ENCODE peak calls at places on chromosomes 12 and 14, in nine cellular contexts. One of them, this sample, is unnamed.

GRCh38 chr14:70188608-70189540 is at the start of gene SLC8A3:
- DNase-seq in GM04503: no peak
- DNase-seq in SK-MEL-5: no peak
- DNase-seq in activated T-cell treated with anti-CD3 and anti-CD28 coated beads, Interleukin-2, amount 50 U/mL, for 72 hours: peak
- DNase-seq in WTC11: peak
- DNase-seq in posterior vena cava: peak
- DNase-seq in RWPE1: peak
- DNase-seq in activated naive CD4-positive, alpha-beta T cell: no peak
- DNase-seq in T47D: peak
- DNase-seq in this sample: peak

GRCh38 chr12:18580286-18580685 is 157.5 kb downstream of the PLCZ1 start:
- DNase-seq in activated T-cell treated with anti-CD3 and anti-CD28 coated beads, Interleukin-2, amount 50 U/mL, for 72 hours: no peak
- DNase-seq in posterior vena cava: no peak
- DNase-seq in RWPE1: no peak
- DNase-seq in activated naive CD4-positive, alpha-beta T cell: no peak
- DNase-seq in SK-MEL-5: no peak
- DNase-seq in GM04503: no peak
- DNase-seq in T47D: no peak
- DNase-seq in WTC11: no peak
- DNase-seq in this sample: no peak

GRCh38 chr14:101358320-101358569 is 203.1 kb upstream of the DIO3 start:
- DNase-seq in RWPE1: no peak
- DNase-seq in SK-MEL-5: no peak
- DNase-seq in activated naive CD4-positive, alpha-beta T cell: no peak
- DNase-seq in activated T-cell treated with anti-CD3 and anti-CD28 coated beads, Interleukin-2, amount 50 U/mL, for 72 hours: no peak
- DNase-seq in GM04503: no peak
- DNase-seq in WTC11: no peak
- DNase-seq in T47D: no peak
- DNase-seq in posterior vena cava: no peak
- DNase-seq in this sample: no peak

GRCh38 chr14:41604793-41605534 is 1.7 kb upstream of the LRFN5 start:
- DNase-seq in RWPE1: no peak
- DNase-seq in activated T-cell treated with anti-CD3 and anti-CD28 coated beads, Interleukin-2, amount 50 U/mL, for 72 hours: no peak
- DNase-seq in activated naive CD4-positive, alpha-beta T cell: no peak
- DNase-seq in posterior vena cava: no peak
- DNase-seq in SK-MEL-5: peak
- DNase-seq in WTC11: peak
- DNase-seq in GM04503: no peak
- DNase-seq in T47D: peak
- DNase-seq in this sample: no peak

GRCh38 chr14:102986810-102987579 is 64.5 kb downstream of the AMN start:
- DNase-seq in posterior vena cava: peak
- DNase-seq in RWPE1: peak
- DNase-seq in activated T-cell treated with anti-CD3 and anti-CD28 coated beads, Interleukin-2, amount 50 U/mL, for 72 hours: no peak
- DNase-seq in activated naive CD4-positive, alpha-beta T cell: no peak
- DNase-seq in SK-MEL-5: no peak
- DNase-seq in T47D: peak
- DNase-seq in WTC11: no peak
- DNase-seq in GM04503: no peak
- DNase-seq in this sample: peak

GRCh38 chr12:67474934-67475620 is 173.5 kb upstream of the DYRK2 start:
- DNase-seq in GM04503: no peak
- DNase-seq in posterior vena cava: no peak
- DNase-seq in RWPE1: no peak
- DNase-seq in WTC11: no peak
- DNase-seq in T47D: no peak
- DNase-seq in activated T-cell treated with anti-CD3 and anti-CD28 coated beads, Interleukin-2, amount 50 U/mL, for 72 hours: no peak
- DNase-seq in activated naive CD4-positive, alpha-beta T cell: no peak
- DNase-seq in SK-MEL-5: no peak
- DNase-seq in this sample: peak

GRCh38 chr14:89294060-89294459 is 123.0 kb downstream of the FOXN3 start:
- DNase-seq in GM04503: no peak
- DNase-seq in posterior vena cava: no peak
- DNase-seq in activated T-cell treated with anti-CD3 and anti-CD28 coated beads, Interleukin-2, amount 50 U/mL, for 72 hours: no peak
- DNase-seq in WTC11: no peak
- DNase-seq in activated naive CD4-positive, alpha-beta T cell: no peak
- DNase-seq in SK-MEL-5: no peak
- DNase-seq in T47D: no peak
- DNase-seq in RWPE1: no peak
- DNase-seq in this sample: no peak

GRCh38 chr12:64633186-64633939 is 23.1 kb downstream of the RASSF3 start:
- DNase-seq in RWPE1: no peak
- DNase-seq in GM04503: no peak
- DNase-seq in posterior vena cava: no peak
- DNase-seq in activated naive CD4-positive, alpha-beta T cell: no peak
- DNase-seq in activated T-cell treated with anti-CD3 and anti-CD28 coated beads, Interleukin-2, amount 50 U/mL, for 72 hours: no peak
- DNase-seq in T47D: no peak
- DNase-seq in WTC11: no peak
- DNase-seq in SK-MEL-5: no peak
- DNase-seq in this sample: no peak

GRCh38 chr14:22875003-22875747 is 3.6 kb downstream of the LRP10 start:
- DNase-seq in WTC11: no peak
- DNase-seq in SK-MEL-5: no peak
- DNase-seq in GM04503: no peak
- DNase-seq in T47D: no peak
- DNase-seq in activated T-cell treated with anti-CD3 and anti-CD28 coated beads, Interleukin-2, amount 50 U/mL, for 72 hours: no peak
- DNase-seq in posterior vena cava: no peak
- DNase-seq in RWPE1: no peak
- DNase-seq in activated naive CD4-positive, alpha-beta T cell: no peak
- DNase-seq in this sample: no peak

GRCh38 chr12:62435337-62436163 is 31.1 kb upstream of the MON2 start:
- DNase-seq in posterior vena cava: peak
- DNase-seq in SK-MEL-5: peak
- DNase-seq in activated naive CD4-positive, alpha-beta T cell: peak
- DNase-seq in activated T-cell treated with anti-CD3 and anti-CD28 coated beads, Interleukin-2, amount 50 U/mL, for 72 hours: peak
- DNase-seq in WTC11: peak
- DNase-seq in RWPE1: peak
- DNase-seq in GM04503: peak
- DNase-seq in T47D: peak
- DNase-seq in this sample: peak

GRCh38 chr12:15738438-15739015 is 50.7 kb downstream of the EPS8 start:
- DNase-seq in activated T-cell treated with anti-CD3 and anti-CD28 coated beads, Interleukin-2, amount 50 U/mL, for 72 hours: no peak
- DNase-seq in WTC11: no peak
- DNase-seq in posterior vena cava: no peak
- DNase-seq in GM04503: no peak
- DNase-seq in T47D: no peak
- DNase-seq in RWPE1: no peak
- DNase-seq in SK-MEL-5: no peak
- DNase-seq in activated naive CD4-positive, alpha-beta T cell: no peak
- DNase-seq in this sample: no peak

GRCh38 chr14:99747582-99748330 is 45.5 kb upstream of the EML1 start:
- DNase-seq in posterior vena cava: no peak
- DNase-seq in GM04503: no peak
- DNase-seq in RWPE1: no peak
- DNase-seq in SK-MEL-5: no peak
- DNase-seq in T47D: no peak
- DNase-seq in activated T-cell treated with anti-CD3 and anti-CD28 coated beads, Interleukin-2, amount 50 U/mL, for 72 hours: no peak
- DNase-seq in activated naive CD4-positive, alpha-beta T cell: no peak
- DNase-seq in WTC11: no peak
- DNase-seq in this sample: no peak

GRCh38 chr12:74317078-74317581 is 220.5 kb upstream of the ATXN7L3B start:
- DNase-seq in WTC11: no peak
- DNase-seq in RWPE1: peak
- DNase-seq in SK-MEL-5: peak
- DNase-seq in posterior vena cava: no peak
- DNase-seq in activated T-cell treated with anti-CD3 and anti-CD28 coated beads, Interleukin-2, amount 50 U/mL, for 72 hours: no peak
- DNase-seq in T47D: peak
- DNase-seq in activated naive CD4-positive, alpha-beta T cell: no peak
- DNase-seq in GM04503: no peak
- DNase-seq in this sample: no peak

GRCh38 chr14:76937181-76938091 is 91.1 kb downstream of the IRF2BPL start:
- DNase-seq in activated naive CD4-positive, alpha-beta T cell: no peak
- DNase-seq in SK-MEL-5: no peak
- DNase-seq in activated T-cell treated with anti-CD3 and anti-CD28 coated beads, Interleukin-2, amount 50 U/mL, for 72 hours: no peak
- DNase-seq in T47D: no peak
- DNase-seq in posterior vena cava: peak
- DNase-seq in WTC11: no peak
- DNase-seq in GM04503: peak
- DNase-seq in RWPE1: peak
- DNase-seq in this sample: no peak

GRCh38 chr12:78961171-78961570 is 96.6 kb downstream of the SYT1 start:
- DNase-seq in WTC11: no peak
- DNase-seq in activated T-cell treated with anti-CD3 and anti-CD28 coated beads, Interleukin-2, amount 50 U/mL, for 72 hours: no peak
- DNase-seq in GM04503: no peak
- DNase-seq in activated naive CD4-positive, alpha-beta T cell: no peak
- DNase-seq in RWPE1: no peak
- DNase-seq in SK-MEL-5: no peak
- DNase-seq in posterior vena cava: no peak
- DNase-seq in T47D: no peak
- DNase-seq in this sample: no peak

GRCh38 chr14:101196795-101197590 is 293.5 kb upstream of the RTL1 start:
- DNase-seq in RWPE1: no peak
- DNase-seq in activated naive CD4-positive, alpha-beta T cell: no peak
- DNase-seq in T47D: no peak
- DNase-seq in posterior vena cava: peak
- DNase-seq in SK-MEL-5: peak
- DNase-seq in WTC11: peak
- DNase-seq in GM04503: no peak
- DNase-seq in activated T-cell treated with anti-CD3 and anti-CD28 coated beads, Interleukin-2, amount 50 U/mL, for 72 hours: no peak
- DNase-seq in this sample: no peak

GRCh38 chr14:20684662-20685456 is 499 bp downstream of the RNASE4 start:
- DNase-seq in T47D: peak
- DNase-seq in WTC11: peak
- DNase-seq in posterior vena cava: no peak
- DNase-seq in activated naive CD4-positive, alpha-beta T cell: no peak
- DNase-seq in GM04503: peak
- DNase-seq in SK-MEL-5: peak
- DNase-seq in RWPE1: peak
- DNase-seq in activated T-cell treated with anti-CD3 and anti-CD28 coated beads, Interleukin-2, amount 50 U/mL, for 72 hours: no peak
- DNase-seq in this sample: no peak

GRCh38 chr14:99569725-99570541 is 34.1 kb downstream of the CCDC85C start:
- DNase-seq in SK-MEL-5: no peak
- DNase-seq in posterior vena cava: no peak
- DNase-seq in WTC11: no peak
- DNase-seq in activated naive CD4-positive, alpha-beta T cell: no peak
- DNase-seq in T47D: no peak
- DNase-seq in GM04503: no peak
- DNase-seq in RWPE1: no peak
- DNase-seq in activated T-cell treated with anti-CD3 and anti-CD28 coated beads, Interleukin-2, amount 50 U/mL, for 72 hours: no peak
- DNase-seq in this sample: no peak

GRCh38 chr14:23339506-23340268 is 13.0 kb downstream of the SLC22A17 start:
- DNase-seq in T47D: no peak
- DNase-seq in RWPE1: no peak
- DNase-seq in WTC11: no peak
- DNase-seq in SK-MEL-5: no peak
- DNase-seq in GM04503: no peak
- DNase-seq in activated naive CD4-positive, alpha-beta T cell: no peak
- DNase-seq in posterior vena cava: no peak
- DNase-seq in activated T-cell treated with anti-CD3 and anti-CD28 coated beads, Interleukin-2, amount 50 U/mL, for 72 hours: no peak
- DNase-seq in this sample: no peak

GRCh38 chr12:113298861-113299545 is 35.9 kb downstream of the SLC8B1 start:
- DNase-seq in RWPE1: no peak
- DNase-seq in T47D: no peak
- DNase-seq in activated naive CD4-positive, alpha-beta T cell: no peak
- DNase-seq in activated T-cell treated with anti-CD3 and anti-CD28 coated beads, Interleukin-2, amount 50 U/mL, for 72 hours: no peak
- DNase-seq in WTC11: no peak
- DNase-seq in posterior vena cava: no peak
- DNase-seq in SK-MEL-5: no peak
- DNase-seq in GM04503: no peak
- DNase-seq in this sample: no peak

GRCh38 chr12:117501470-117501869 is 140.0 kb upstream of the NOS1 start:
- DNase-seq in activated naive CD4-positive, alpha-beta T cell: no peak
- DNase-seq in SK-MEL-5: no peak
- DNase-seq in T47D: no peak
- DNase-seq in WTC11: no peak
- DNase-seq in activated T-cell treated with anti-CD3 and anti-CD28 coated beads, Interleukin-2, amount 50 U/mL, for 72 hours: no peak
- DNase-seq in GM04503: no peak
- DNase-seq in RWPE1: no peak
- DNase-seq in posterior vena cava: no peak
- DNase-seq in this sample: no peak

GRCh38 chr14:24695265-24696241 is 61.6 kb upstream of the GZMB start:
- DNase-seq in T47D: no peak
- DNase-seq in activated naive CD4-positive, alpha-beta T cell: no peak
- DNase-seq in posterior vena cava: no peak
- DNase-seq in WTC11: no peak
- DNase-seq in activated T-cell treated with anti-CD3 and anti-CD28 coated beads, Interleukin-2, amount 50 U/mL, for 72 hours: no peak
- DNase-seq in SK-MEL-5: no peak
- DNase-seq in RWPE1: no peak
- DNase-seq in GM04503: no peak
- DNase-seq in this sample: no peak

GRCh38 chr14:93725002-93725582 is 63.2 kb downstream of the PRIMA1 start:
- DNase-seq in RWPE1: no peak
- DNase-seq in WTC11: no peak
- DNase-seq in T47D: no peak
- DNase-seq in activated T-cell treated with anti-CD3 and anti-CD28 coated beads, Interleukin-2, amount 50 U/mL, for 72 hours: no peak
- DNase-seq in activated naive CD4-positive, alpha-beta T cell: no peak
- DNase-seq in SK-MEL-5: no peak
- DNase-seq in posterior vena cava: peak
- DNase-seq in GM04503: no peak
- DNase-seq in this sample: no peak

GRCh38 chr12:95204141-95204866 is 13.0 kb downstream of the FGD6 start:
- DNase-seq in activated T-cell treated with anti-CD3 and anti-CD28 coated beads, Interleukin-2, amount 50 U/mL, for 72 hours: no peak
- DNase-seq in T47D: peak
- DNase-seq in SK-MEL-5: no peak
- DNase-seq in RWPE1: peak
- DNase-seq in WTC11: peak
- DNase-seq in activated naive CD4-positive, alpha-beta T cell: no peak
- DNase-seq in GM04503: peak
- DNase-seq in posterior vena cava: no peak
- DNase-seq in this sample: peak

GRCh38 chr12:49847161-49847560 is 4.3 kb upstream of the BCDIN3D start:
- DNase-seq in WTC11: no peak
- DNase-seq in posterior vena cava: no peak
- DNase-seq in GM04503: no peak
- DNase-seq in SK-MEL-5: no peak
- DNase-seq in activated naive CD4-positive, alpha-beta T cell: no peak
- DNase-seq in activated T-cell treated with anti-CD3 and anti-CD28 coated beads, Interleukin-2, amount 50 U/mL, for 72 hours: no peak
- DNase-seq in T47D: no peak
- DNase-seq in RWPE1: no peak
- DNase-seq in this sample: no peak

GRCh38 chr14:24430143-24430681 is 458 bp downstream of the KHNYN start:
- DNase-seq in activated naive CD4-positive, alpha-beta T cell: no peak
- DNase-seq in GM04503: no peak
- DNase-seq in posterior vena cava: peak
- DNase-seq in SK-MEL-5: peak
- DNase-seq in WTC11: peak
- DNase-seq in RWPE1: peak
- DNase-seq in T47D: peak
- DNase-seq in activated T-cell treated with anti-CD3 and anti-CD28 coated beads, Interleukin-2, amount 50 U/mL, for 72 hours: peak
- DNase-seq in this sample: peak

GRCh38 chr12:92414383-92415065 is 268.9 kb upstream of the BTG1 start:
- DNase-seq in posterior vena cava: no peak
- DNase-seq in T47D: peak
- DNase-seq in GM04503: no peak
- DNase-seq in WTC11: no peak
- DNase-seq in SK-MEL-5: no peak
- DNase-seq in RWPE1: no peak
- DNase-seq in activated naive CD4-positive, alpha-beta T cell: no peak
- DNase-seq in activated T-cell treated with anti-CD3 and anti-CD28 coated beads, Interleukin-2, amount 50 U/mL, for 72 hours: no peak
- DNase-seq in this sample: no peak

GRCh38 chr14:104813286-104813685 is 12.4 kb downstream of the ZBTB42 start:
- DNase-seq in RWPE1: no peak
- DNase-seq in SK-MEL-5: no peak
- DNase-seq in activated T-cell treated with anti-CD3 and anti-CD28 coated beads, Interleukin-2, amount 50 U/mL, for 72 hours: no peak
- DNase-seq in T47D: no peak
- DNase-seq in GM04503: no peak
- DNase-seq in WTC11: no peak
- DNase-seq in activated naive CD4-positive, alpha-beta T cell: no peak
- DNase-seq in posterior vena cava: peak
- DNase-seq in this sample: no peak

This sample was measured in SJSA1.